ENCODE peak calls at places on chromosomes 4 and X, in six cellular contexts. T is GOT3, D is anterior cingulate cortex, F is tibial nerve, Y is putamen, L is stomach. P is an unnamed sample.

GRCh38 chrX:3788494-3789233 is 75.2 kb upstream of the PRKX start:
- DNase-seq in T (no peak), D (no peak), L (no peak), Y (no peak), F (no peak), P (no peak)

GRCh38 chrX:20418809-20419208 is 152.1 kb upstream of the RPS6KA3 start:
- DNase-seq in F (no peak), T (no peak), D (no peak), Y (no peak), L (no peak), P (no peak)

GRCh38 chr4:32631824-32632223 is 1911.7 kb downstream of the PCDH7 start:
- DNase-seq in D (no peak), T (no peak), Y (no peak), L (no peak), F (no peak), P (no peak)

GRCh38 chr4:53128959-53129358 is 236.9 kb downstream of the SCFD2 start:
- DNase-seq in L (no peak), T (no peak), Y (no peak), D (no peak), F (peak; percentile 72), P (peak; percentile 23)

GRCh38 chrX:70423937-70424336 is 823 bp downstream of the GDPD2 start:
- DNase-seq in L (no peak), Y (no peak), F (no peak), D (no peak), T (no peak), P (no peak)

GRCh38 chr4:139785356-139785755 is 119.7 kb downstream of the MGST2 start:
- DNase-seq in D (no peak), Y (no peak), T (no peak), F (no peak), L (no peak), P (no peak)

GRCh38 chrX:151741606-151742005 is 7.1 kb downstream of the CNGA2 start:
- DNase-seq in L (no peak), Y (no peak), T (no peak), D (no peak), F (no peak), P (no peak)

GRCh38 chr4:86497980-86498379 is 96.1 kb upstream of the PTPN13 start:
- DNase-seq in Y (peak; percentile 50), T (no peak), L (no peak), F (no peak), D (no peak), P (no peak)

GRCh38 chr4:10278071-10278470 is 161.5 kb upstream of the WDR1 start:
- DNase-seq in T (no peak), L (no peak), F (no peak), D (no peak), Y (no peak), P (no peak)

GRCh38 chrX:10634681-10635161 is 14.3 kb upstream of the MID1 start:
- DNase-seq in Y (peak; percentile 56), T (peak; percentile 47), D (no peak), L (no peak), F (no peak), P (no peak)

GRCh38 chrX:550514-550913 is 80.1 kb upstream of the SHOX start:
- DNase-seq in Y (no peak), D (no peak), L (no peak), T (no peak), F (no peak), P (no peak)

GRCh38 chr4:139666735-139667266 is 1.2 kb downstream of the MGST2 start:
- DNase-seq in D (no peak), F (peak; percentile 26), L (peak; percentile 74), Y (no peak), T (no peak), P (peak; percentile 78)

GRCh38 chr4:182861346-182861745 is 55.8 kb downstream of the DCTD start:
- DNase-seq in Y (no peak), T (no peak), D (no peak), L (no peak), F (no peak), P (no peak)

GRCh38 chrX:133698298-133698697 is 283.0 kb upstream of the GPC4 start:
- DNase-seq in D (no peak), L (no peak), F (no peak), T (no peak), Y (peak; percentile 1), P (no peak)

GRCh38 chr4:157012781-157013180 is 41.2 kb upstream of the PDGFC start:
- DNase-seq in T (no peak), F (no peak), D (no peak), Y (no peak), L (no peak), P (no peak)

GRCh38 chr4:38306482-38307071 is 346.4 kb downstream of the PTTG2 start:
- DNase-seq in D (no peak), L (no peak), F (no peak), T (no peak), Y (peak; percentile 80), P (no peak)

GRCh38 chr4:183858011-183858615 is 47.0 kb upstream of the STOX2 start:
- DNase-seq in Y (no peak), F (no peak), D (no peak), T (no peak), L (no peak), P (no peak)

GRCh38 chrX:47644557-47645091 is 5.7 kb downstream of the ELK1 start:
- DNase-seq in F (no peak), L (no peak), T (no peak), Y (no peak), D (no peak), P (no peak)

GRCh38 chrX:110056419-110056818 is 53.5 kb downstream of the TMEM164 start:
- DNase-seq in F (no peak), D (no peak), T (no peak), Y (no peak), L (no peak), P (no peak)

P was measured in LNCaP clone FGC.